ENCODE peak calls at places on chromosomes 7 and 10, in six cellular contexts. I is PC-3, A is GM23338, O is GM23248, P is PC-9, U is neural progenitor cell. R is an unnamed sample.

GRCh38 chr7:99248391-99249067 is 24.1 kb upstream of the MYH16 start:
- DNase-seq in I (no peak), A (no peak), O (no peak), P (no peak), U (no peak), R (no peak)

GRCh38 chr7:116348356-116348755 is 138.0 kb downstream of the TES start:
- DNase-seq in I (no peak), A (no peak), O (no peak), P (no peak), U (no peak), R (no peak)

GRCh38 chr10:122966879-122967278 is 12.9 kb upstream of the C10orf88 start:
- DNase-seq in I (no peak), A (no peak), O (no peak), P (no peak), U (no peak), R (no peak)

GRCh38 chr7:4713183-4713784 is 31.2 kb downstream of the FOXK1 start:
- DNase-seq in I (no peak), A (peak; percentile 58), O (peak; percentile 73), P (no peak), U (peak; percentile 40), R (no peak)

GRCh38 chr10:4650109-4650508 is 175.9 kb upstream of the AKR1E2 start:
- DNase-seq in I (no peak), A (no peak), O (peak; percentile 36), P (no peak), U (no peak), R (no peak)

GRCh38 chr7:28155964-28156363 is 24.6 kb downstream of the JAZF1 start:
- DNase-seq in I (peak; percentile 78), A (no peak), O (peak; percentile 82), P (peak; percentile 95), U (no peak), R (no peak)

GRCh38 chr7:3971323-3971722 is 670.3 kb downstream of the SDK1 start:
- DNase-seq in I (no peak), A (no peak), O (no peak), P (no peak), U (no peak), R (no peak)

GRCh38 chr7:100373261-100373831 is at the start of gene PILRA:
- DNase-seq in I (no peak), A (no peak), O (peak; percentile 49), P (no peak), U (no peak), R (no peak)

GRCh38 chr10:105187243-105187642 is 546.2 kb downstream of the SORCS3 start:
- DNase-seq in I (no peak), A (no peak), O (no peak), P (no peak), U (peak; percentile 3), R (no peak)

GRCh38 chr7:318476-319266 is 28.7 kb downstream of the FOXL3 start:
- DNase-seq in I (no peak), A (no peak), O (no peak), P (no peak), U (no peak), R (no peak)

GRCh38 chr7:127530148-127530547 is 55.2 kb downstream of the GCC1 start:
- DNase-seq in I (no peak), A (no peak), O (no peak), P (no peak), U (no peak), R (no peak)

DNA sequence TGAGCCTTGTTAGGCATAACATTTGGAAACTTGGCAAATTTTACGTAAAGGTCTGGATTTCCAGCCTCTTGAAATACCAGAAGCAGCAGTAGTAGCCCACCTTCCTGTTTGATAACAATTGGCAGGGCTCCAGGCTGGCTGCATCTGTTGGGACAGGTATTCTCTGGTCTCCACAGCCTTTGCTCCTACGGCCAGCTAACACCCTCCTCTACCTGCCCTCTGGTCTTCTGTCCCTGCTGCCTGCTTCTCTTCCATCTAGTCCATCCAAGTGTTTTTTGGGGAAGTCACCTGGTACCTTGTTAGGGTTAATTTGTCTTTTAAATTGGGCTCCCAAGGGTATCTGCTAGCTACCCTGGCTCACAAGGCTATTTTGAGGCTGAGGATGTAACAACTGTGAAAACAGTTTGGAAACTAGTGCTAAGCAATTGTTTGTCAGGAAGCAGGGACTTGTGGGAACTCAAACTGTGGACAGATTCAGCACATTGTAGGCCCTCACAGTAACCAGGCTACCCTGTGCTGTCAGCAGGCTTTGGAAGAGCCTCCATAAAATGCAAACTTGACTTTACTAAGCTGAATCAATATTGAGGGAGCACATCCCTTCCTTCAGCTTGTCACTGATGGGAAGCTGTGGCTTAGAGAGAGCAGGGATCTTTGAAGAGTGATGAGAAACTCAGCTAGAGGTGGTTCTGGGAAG is 8.5 kb downstream of the RPS24 start:
- DNase-seq in I (peak; percentile 39), A (no peak), O (no peak), P (no peak), U (no peak), R (no peak)
- H3F3A ChIP-seq in I (peaks cover 71% of the 10 kb centered on the region), A (peaks cover 65% of the 10 kb centered on the region), O (peaks cover 76% of the 10 kb centered on the region), P (peaks cover 93% of the 10 kb centered on the region), U (peaks cover 59% of the 10 kb centered on the region), R (peaks cover 64% of the 10 kb centered on the region)

DNA sequence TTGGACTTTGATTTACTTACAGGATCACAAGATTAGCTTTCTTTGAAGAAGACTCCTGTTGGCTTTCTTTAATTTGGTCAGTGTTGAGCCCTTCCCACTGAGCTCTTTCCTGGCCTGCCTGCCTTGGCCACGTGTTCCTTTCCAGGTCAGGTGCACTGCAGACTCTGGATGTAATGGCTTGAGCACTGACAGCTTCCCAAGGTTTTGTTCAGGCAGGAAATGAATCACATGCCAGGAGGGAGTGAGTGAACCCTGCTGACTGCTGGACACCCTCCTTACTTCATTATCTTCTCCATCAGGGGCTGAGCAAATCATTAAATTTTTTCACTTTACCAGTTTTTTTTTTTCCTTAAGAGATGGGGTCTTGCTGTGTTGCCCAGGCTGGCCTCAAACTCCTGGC is 29.8 kb downstream of the SNX10 start:
- DNase-seq in I (peak; percentile 52), A (no peak), O (no peak), P (no peak), U (no peak), R (no peak)
- H3K4me2 ChIP-seq in I (no peak overlapping the region), A (no peak overlapping the region), O (no peak overlapping the region), P (no peak overlapping the region), U (no peak overlapping the region), R (no peak overlapping the region)

GRCh38 chr10:117539903-117540639 is 2.5 kb upstream of the EMX2 start:
- DNase-seq in I (no peak), A (no peak), O (peak; percentile 46), P (no peak), U (peak; percentile 69), R (no peak)

GRCh38 chr10:117541405-117541908 is 1.1 kb upstream of the EMX2 start:
- DNase-seq in I (no peak), A (peak; percentile 86), O (peak; percentile 99), P (no peak), U (peak; percentile 90), R (no peak)

GRCh38 chr10:117539271-117539876 is 3.2 kb upstream of the EMX2 start:
- DNase-seq in I (no peak), A (peak; percentile 28), O (no peak), P (no peak), U (no peak), R (no peak)

GRCh38 chr10:117541909-117542705 is 439 bp upstream of the EMX2 start:
- DNase-seq in I (no peak), A (peak; percentile 95), O (peak; percentile 99), P (no peak), U (peak; percentile 96), R (no peak)

DNA sequence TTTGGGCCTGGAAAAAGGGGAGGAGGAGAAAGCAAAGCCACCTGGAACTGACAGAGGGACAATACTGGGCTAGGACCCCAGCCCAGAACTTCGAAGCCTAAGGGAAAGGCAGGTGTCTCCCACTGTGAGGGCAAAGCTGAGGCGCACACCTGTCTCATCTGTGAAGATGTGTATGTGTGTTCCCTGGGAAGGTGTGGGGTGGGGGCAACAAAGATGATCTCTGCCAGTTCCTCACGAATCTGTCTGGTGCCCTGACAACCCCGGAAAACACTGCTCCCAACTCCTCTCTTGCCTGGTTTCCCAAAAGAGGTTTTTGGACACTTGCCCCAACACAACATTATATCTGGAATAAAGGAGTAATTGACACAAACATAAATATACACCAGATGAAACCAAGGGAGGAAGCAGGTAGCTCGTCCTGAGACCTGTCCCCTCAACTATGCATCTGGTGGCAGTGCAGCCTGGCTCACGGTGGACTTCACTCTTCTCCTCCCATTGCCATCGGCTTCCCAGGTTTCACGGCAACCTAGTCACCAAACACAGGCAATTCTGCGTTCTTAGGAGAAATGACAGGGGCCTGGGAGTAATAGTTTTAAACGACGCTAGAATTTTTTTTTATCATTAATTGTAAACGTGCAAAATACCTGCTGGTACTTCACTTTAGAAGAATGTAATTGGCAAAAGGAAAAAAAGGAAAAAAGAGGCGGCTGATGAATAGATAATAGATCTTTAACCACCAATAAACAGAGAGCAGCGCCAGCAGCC is 1.7 kb upstream of the EMX2 start:
- DNase-seq in I (no peak), A (no peak), O (no peak), P (no peak), U (no peak), R (no peak)
- TF ChIP-seq EZH2 in I (no peak), A (peak; percentile 47), O (no peak), P (no peak), U (no peak), R (no peak)

DNA sequence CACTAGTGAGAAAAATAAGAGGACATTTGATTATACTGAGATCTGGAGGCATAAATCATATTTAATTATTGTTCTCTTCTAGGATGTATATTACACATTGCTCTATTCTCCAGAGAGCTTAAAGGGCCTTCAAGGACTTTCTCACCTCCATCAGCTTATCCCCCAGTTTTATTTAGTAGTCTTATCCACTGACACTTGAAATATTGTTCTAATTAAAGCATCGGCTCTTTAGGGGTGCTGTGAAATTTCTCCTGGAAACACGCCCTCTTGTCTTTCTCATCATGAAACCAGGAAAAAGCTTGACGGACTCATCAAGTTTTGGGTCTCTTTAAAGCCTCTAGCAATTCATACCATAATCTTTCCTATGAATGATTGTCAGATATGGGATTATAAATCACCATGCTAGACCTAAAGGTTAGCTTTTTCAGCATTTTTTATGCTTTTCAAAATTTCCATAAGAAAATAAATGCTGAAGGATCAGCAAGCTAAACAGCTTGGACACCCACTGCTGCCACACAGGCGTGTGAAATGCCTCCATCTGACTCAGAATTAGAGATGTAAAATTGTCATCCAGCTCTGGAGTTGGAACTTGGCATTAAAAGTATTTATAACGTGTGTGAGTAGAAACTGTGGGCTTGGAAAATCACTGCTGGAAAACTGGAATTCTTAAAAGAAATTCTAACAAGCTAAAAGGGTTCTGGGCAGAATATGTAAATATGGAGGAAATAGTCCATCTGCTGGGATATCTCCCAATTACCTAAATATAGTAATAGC is 216.3 kb downstream of the CHRM2 start:
- DNase-seq in I (no peak), A (no peak), O (peak; percentile 69), P (no peak), U (no peak), R (no peak)
- H3F3A ChIP-seq in I (no peaks in the 10 kb centered on the region), A (no peaks in the 10 kb centered on the region), O (peaks cover 33% of the 10 kb centered on the region), P (no peaks in the 10 kb centered on the region), U (no peaks in the 10 kb centered on the region), R (no peaks in the 10 kb centered on the region)

DNA sequence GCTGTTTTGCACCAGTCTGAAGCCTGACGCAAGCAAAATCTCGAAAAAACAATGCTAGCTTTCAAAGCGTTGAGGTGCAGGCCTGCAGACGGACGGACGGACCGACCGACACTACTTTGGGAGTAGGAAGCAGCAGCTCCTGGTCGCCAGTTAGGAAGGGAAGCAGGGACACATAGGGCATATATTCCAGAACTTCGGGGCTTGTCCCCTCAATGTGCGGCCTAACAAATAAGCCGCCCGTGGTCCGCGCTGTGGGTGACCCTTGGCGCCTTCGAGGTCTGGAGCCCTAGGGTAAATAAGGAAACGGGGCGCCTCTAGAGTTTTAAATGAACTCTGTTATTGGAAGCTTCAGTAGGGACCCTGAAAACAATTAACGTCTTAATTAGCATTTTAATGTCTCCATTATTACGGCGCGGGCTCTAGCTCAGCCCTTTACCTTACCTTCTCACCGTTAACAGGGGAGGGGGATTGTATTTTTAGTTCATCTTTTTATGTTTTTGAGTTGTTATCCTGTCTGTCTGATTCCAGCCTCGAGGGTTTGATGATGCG is 1.4 kb downstream of the HHEX start:
- DNase-seq in I (no peak), A (peak; percentile 79), O (no peak), P (no peak), U (peak; percentile 58), R (no peak)
- H3K4me2 ChIP-seq in I (peak overlapping the region; percentile 84), A (peak overlapping the region; percentile 83), O (no peak overlapping the region), P (peak overlapping the region; percentile 79), U (peak overlapping the region; percentile 75), R (no peak overlapping the region)

R was measured in MM.1S.